ENCODE peak calls at places on chromosomes 2 and 18, in nine cellular contexts. V, G, T, W, S, H, N, X and C are unnamed samples.

GRCh38 chr2:96530474-96531357 is 5.8 kb upstream of the ARID5A start:
- DNase-seq in S (no peak), N (no peak), H (no peak), V (no peak), X (peak; percentile 71), T (no peak), G (no peak), W (no peak), C (no peak)

GRCh38 chr2:120722603-120723421 is 12.9 kb upstream of the GLI2 start:
- DNase-seq in G (no peak), X (no peak), V (no peak), H (no peak), N (no peak), S (peak; percentile 64), W (peak; percentile 36), T (no peak), C (no peak)

GRCh38 chr2:127407091-127407490 is 11.1 kb upstream of the PROC start:
- DNase-seq in V (peak; percentile 38), G (no peak), N (no peak), H (peak; percentile 51), X (peak; percentile 61), W (no peak), T (no peak), S (no peak), C (no peak)

GRCh38 chr2:136651611-136652010 is 113.7 kb upstream of the THSD7B start:
- DNase-seq in V (no peak), T (no peak), N (no peak), X (no peak), W (no peak), H (no peak), S (no peak), G (no peak), C (no peak)

GRCh38 chr2:161344737-161345136 is 36.5 kb downstream of the PSMD14 start:
- DNase-seq in T (no peak), S (no peak), N (no peak), G (no peak), W (no peak), V (no peak), X (no peak), H (no peak), C (no peak)

GRCh38 chr2:45458909-45459563 is 152.0 kb downstream of the SRBD1 start:
- DNase-seq in H (no peak), G (peak; percentile 36), T (no peak), W (no peak), S (peak; percentile 74), X (no peak), N (no peak), V (no peak), C (no peak)

GRCh38 chr2:227508001-227508400 is 36.0 kb downstream of the AGFG1 start:
- DNase-seq in S (no peak), G (no peak), T (no peak), N (no peak), H (no peak), X (no peak), W (no peak), V (no peak), C (no peak)

GRCh38 chr18:74392323-74392722 is 64.8 kb downstream of the DIPK1C start:
- DNase-seq in T (no peak), G (no peak), H (no peak), N (no peak), W (no peak), V (no peak), X (no peak), S (no peak), C (no peak)

GRCh38 chr18:50053142-50053541 is 141.8 kb downstream of the MYO5B start:
- DNase-seq in W (no peak), T (no peak), N (no peak), X (no peak), S (no peak), G (no peak), H (no peak), V (no peak), C (no peak)

GRCh38 chr18:77397617-77398016 is 148.0 kb downstream of the GALR1 start:
- DNase-seq in W (no peak), S (no peak), V (no peak), T (no peak), X (no peak), H (no peak), N (no peak), G (no peak), C (no peak)

GRCh38 chr2:17878222-17879136 is at the start of gene KCNS3:
- DNase-seq in G (peak; percentile 19), N (no peak), H (no peak), W (no peak), V (peak; percentile 62), T (no peak), X (peak; percentile 74), S (peak; percentile 81), C (no peak)

GRCh38 chr18:32237024-32237423 is 47.2 kb downstream of the MEP1B start:
- DNase-seq in V (no peak), N (no peak), H (no peak), X (no peak), W (no peak), G (no peak), S (no peak), T (no peak), C (no peak)

GRCh38 chr2:228613133-228613532 is 431.6 kb upstream of the SPHKAP start:
- DNase-seq in W (no peak), S (peak; percentile 53), T (no peak), G (no peak), H (no peak), V (no peak), N (no peak), X (no peak), C (no peak)

GRCh38 chr2:19474128-19474527 is 115.7 kb upstream of the OSR1 start:
- DNase-seq in N (no peak), V (no peak), W (no peak), T (no peak), H (no peak), S (peak; percentile 68), G (no peak), X (no peak), C (no peak)

GRCh38 chr2:25303517-25304338 is 38.0 kb downstream of the DNMT3A start:
- DNase-seq in G (no peak), X (no peak), H (no peak), W (no peak), V (no peak), T (no peak), S (no peak), N (no peak), C (no peak)

GRCh38 chr2:12700989-12701388 is 15.7 kb upstream of the TRIB2 start:
- DNase-seq in G (no peak), N (no peak), X (no peak), T (no peak), H (no peak), S (no peak), W (no peak), V (no peak), C (no peak)

GRCh38 chr2:120942658-120943057 is 207.0 kb downstream of the GLI2 start:
- DNase-seq in S (no peak), T (no peak), V (no peak), H (no peak), W (no peak), X (no peak), G (no peak), N (no peak), C (no peak)

GRCh38 chr2:177021686-177022085 is 190.9 kb upstream of the HNRNPA3 start:
- DNase-seq in W (no peak), V (no peak), S (no peak), X (no peak), G (no peak), N (no peak), H (no peak), T (no peak), C (no peak)

GRCh38 chr18:12318334-12318697 is 10.3 kb downstream of the TUBB6 start:
- DNase-seq in H (no peak), S (no peak), N (no peak), V (no peak), T (no peak), W (peak; percentile 72), X (no peak), G (peak; percentile 51), C (no peak)

GRCh38 chr2:230797515-230798495 is 66.9 kb upstream of the ITM2C start:
- DNase-seq in T (no peak), W (no peak), N (no peak), H (no peak), V (no peak), S (no peak), X (no peak), G (peak; percentile 25), C (no peak)

GRCh38 chr2:120825370-120826259 is 89.9 kb downstream of the GLI2 start:
- DNase-seq in X (peak; percentile 84), W (peak; percentile 57), N (no peak), H (peak; percentile 47), G (no peak), V (peak; percentile 63), T (no peak), S (peak; percentile 87), C (no peak)

GRCh38 chr2:102282646-102283045 is 28.7 kb upstream of the IL1RL1 start:
- DNase-seq in X (no peak), W (no peak), N (no peak), G (no peak), V (no peak), S (no peak), T (no peak), H (no peak), C (no peak)